ENCODE peak calls at places on chromosome 1, in seven cellular contexts. One of them, this sample, is unnamed. For H3K4me1, the result is how much of the 10 kb centered on the place peaks cover.

GRCh38 chr1:31750858-31751638 is 13.1 kb downstream of the ADGRB2 start:
- DNase-seq in psoas muscle: no peak
- DNase-seq in H9: no peak
- DNase-seq in pancreas: no peak
- DNase-seq in A673: no peak
- DNase-seq in cardiac muscle cell: no peak
- DNase-seq in heart right ventricle: no peak
- DNase-seq in this sample: no peak

GRCh38 chr1:87435484-87435883 is 106.8 kb downstream of the LMO4 start:
- DNase-seq in psoas muscle: no peak
- DNase-seq in H9: no peak
- DNase-seq in pancreas: no peak
- DNase-seq in A673: no peak
- DNase-seq in cardiac muscle cell: no peak
- DNase-seq in heart right ventricle: no peak
- DNase-seq in this sample: no peak

GRCh38 chr1:210262167-210262896 is 29.7 kb downstream of the SERTAD4 start:
- DNase-seq in psoas muscle: no peak
- DNase-seq in H9: no peak
- DNase-seq in pancreas: no peak
- DNase-seq in A673: no peak
- DNase-seq in cardiac muscle cell: no peak
- DNase-seq in heart right ventricle: peak
- DNase-seq in this sample: no peak

GRCh38 chr1:151964510-151964909 is 29.1 kb downstream of the S100A10 start:
- DNase-seq in psoas muscle: no peak
- DNase-seq in H9: no peak
- DNase-seq in pancreas: no peak
- DNase-seq in A673: no peak
- DNase-seq in cardiac muscle cell: no peak
- DNase-seq in heart right ventricle: no peak
- DNase-seq in this sample: no peak

GRCh38 chr1:55231745-55232144 is 16.6 kb upstream of the USP24 start:
- DNase-seq in psoas muscle: no peak
- DNase-seq in H9: no peak
- DNase-seq in pancreas: no peak
- DNase-seq in A673: no peak
- DNase-seq in cardiac muscle cell: no peak
- DNase-seq in heart right ventricle: no peak
- DNase-seq in this sample: no peak

GRCh38 chr1:30789388-30790255 is 32.0 kb upstream of the LAPTM5 start:
- DNase-seq in psoas muscle: no peak
- DNase-seq in H9: no peak
- DNase-seq in pancreas: no peak
- DNase-seq in A673: no peak
- DNase-seq in cardiac muscle cell: no peak
- DNase-seq in heart right ventricle: no peak
- DNase-seq in this sample: no peak

GRCh38 chr1:48938975-48939374 is 162.3 kb upstream of the BEND5 start:
- DNase-seq in psoas muscle: no peak
- DNase-seq in H9: no peak
- DNase-seq in pancreas: no peak
- DNase-seq in A673: no peak
- DNase-seq in cardiac muscle cell: no peak
- DNase-seq in heart right ventricle: no peak
- DNase-seq in this sample: no peak

GRCh38 chr1:67105508-67105907 is 29.3 kb downstream of the C1orf141 start:
- DNase-seq in psoas muscle: no peak
- DNase-seq in H9: no peak
- DNase-seq in pancreas: no peak
- DNase-seq in A673: no peak
- DNase-seq in cardiac muscle cell: no peak
- DNase-seq in heart right ventricle: no peak
- DNase-seq in this sample: no peak

GRCh38 chr1:155504207-155504606 is 58.4 kb downstream of the ASH1L start:
- DNase-seq in psoas muscle: no peak
- DNase-seq in H9: no peak
- DNase-seq in pancreas: no peak
- DNase-seq in A673: peak
- DNase-seq in cardiac muscle cell: peak
- DNase-seq in heart right ventricle: no peak
- DNase-seq in this sample: no peak

GRCh38 chr1:116711061-116711582 is 43.1 kb upstream of the CD2 start:
- DNase-seq in psoas muscle: no peak
- DNase-seq in H9: peak
- DNase-seq in pancreas: no peak
- DNase-seq in A673: no peak
- DNase-seq in cardiac muscle cell: peak
- DNase-seq in heart right ventricle: no peak
- DNase-seq in this sample: no peak

GRCh38 chr1:169795687-169796086 is 980 bp upstream of the METTL18 start:
- DNase-seq in psoas muscle: no peak
- DNase-seq in H9: no peak
- DNase-seq in pancreas: no peak
- DNase-seq in A673: peak
- DNase-seq in cardiac muscle cell: no peak
- DNase-seq in heart right ventricle: no peak
- DNase-seq in this sample: no peak

GRCh38 chr1:35860680-35861079 is 22.3 kb upstream of the AGO1 start:
- DNase-seq in psoas muscle: no peak
- DNase-seq in H9: no peak
- DNase-seq in pancreas: no peak
- DNase-seq in A673: no peak
- DNase-seq in cardiac muscle cell: no peak
- DNase-seq in heart right ventricle: no peak
- DNase-seq in this sample: no peak

GRCh38 chr1:4605158-4605557 is 49.3 kb upstream of the AJAP1 start:
- DNase-seq in psoas muscle: no peak
- DNase-seq in H9: no peak
- DNase-seq in pancreas: no peak
- DNase-seq in A673: no peak
- DNase-seq in cardiac muscle cell: no peak
- DNase-seq in heart right ventricle: no peak
- DNase-seq in this sample: no peak

GRCh38 chr1:44036409-44037111 is 5.3 kb upstream of the SLC6A9 start:
- DNase-seq in psoas muscle: peak
- DNase-seq in H9: peak
- DNase-seq in pancreas: peak
- DNase-seq in A673: peak
- DNase-seq in cardiac muscle cell: peak
- DNase-seq in heart right ventricle: peak
- DNase-seq in this sample: no peak

GRCh38 chr1:91699339-91699970 is 186.5 kb downstream of the TGFBR3 start:
- DNase-seq in psoas muscle: peak
- DNase-seq in H9: no peak
- DNase-seq in pancreas: peak
- DNase-seq in A673: no peak
- DNase-seq in cardiac muscle cell: peak
- DNase-seq in heart right ventricle: no peak
- DNase-seq in this sample: no peak

GRCh38 chr1:41668967-41669366 is 184.5 kb upstream of the EDN2 start:
- DNase-seq in psoas muscle: no peak
- DNase-seq in H9: no peak
- DNase-seq in pancreas: no peak
- DNase-seq in A673: no peak
- DNase-seq in cardiac muscle cell: no peak
- DNase-seq in heart right ventricle: no peak
- DNase-seq in this sample: no peak
- H3K4me1 ChIP-seq in psoas muscle: under half
- H3K4me1 ChIP-seq in H9: under half
- H3K4me1 ChIP-seq in pancreas: under half
- H3K4me1 ChIP-seq in A673: under half
- H3K4me1 ChIP-seq in cardiac muscle cell: under half
- H3K4me1 ChIP-seq in heart right ventricle: under half
- H3K4me1 ChIP-seq in this sample: half or more

DNA sequence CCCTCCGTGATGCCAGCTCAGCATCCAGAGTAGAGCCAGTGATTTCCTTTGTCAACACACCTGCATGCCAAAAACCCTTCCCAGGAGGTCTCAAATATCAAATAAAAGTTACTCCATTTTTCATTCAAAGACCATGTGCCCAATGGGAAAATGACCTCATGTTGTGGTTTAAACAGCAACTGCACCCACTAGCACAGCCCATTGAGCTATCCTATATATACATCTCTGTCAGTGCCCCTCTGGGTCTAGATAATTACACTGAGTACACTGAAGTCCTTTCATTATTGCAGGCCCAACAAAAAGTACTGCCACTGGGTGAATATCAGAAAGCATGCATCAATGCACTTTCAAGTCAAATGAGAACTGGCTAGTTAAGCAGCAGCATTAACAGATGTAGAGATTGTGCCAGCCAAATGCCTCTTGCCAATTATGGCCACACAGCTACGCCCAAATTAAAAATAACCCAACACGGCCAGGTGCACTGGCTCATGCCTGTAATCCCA is 117.7 kb downstream of the SLC45A1 start:
- DNase-seq in psoas muscle: no peak
- DNase-seq in H9: no peak
- DNase-seq in pancreas: no peak
- DNase-seq in A673: no peak
- DNase-seq in cardiac muscle cell: no peak
- DNase-seq in heart right ventricle: no peak
- DNase-seq in this sample: no peak
- H3K27ac ChIP-seq in psoas muscle: peak
- H3K27ac ChIP-seq in H9: no peak
- H3K27ac ChIP-seq in pancreas: no peak
- H3K27ac ChIP-seq in A673: no peak
- H3K27ac ChIP-seq in cardiac muscle cell: no peak
- H3K27ac ChIP-seq in heart right ventricle: no peak
- H3K27ac ChIP-seq in this sample: no peak

DNA sequence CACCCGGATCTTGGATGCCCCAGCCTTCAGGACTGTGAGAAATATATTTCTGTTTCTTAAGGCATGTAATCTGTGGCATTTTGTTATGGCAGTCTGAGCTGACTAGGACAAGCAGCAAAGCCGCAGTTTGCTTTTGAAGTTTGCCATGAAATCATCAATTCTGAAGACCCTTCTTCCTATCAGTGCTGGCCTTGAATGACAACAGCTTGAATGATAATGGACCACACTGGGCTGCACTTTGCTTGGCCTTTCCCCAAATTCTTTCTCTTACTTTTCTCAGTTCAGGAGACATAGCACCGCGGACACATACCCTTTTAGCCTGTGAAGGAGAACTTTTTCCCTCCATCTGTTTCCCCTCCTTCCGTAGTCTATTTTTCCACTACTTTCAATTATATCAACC is 42.7 kb downstream of the HLX start:
- DNase-seq in psoas muscle: no peak
- DNase-seq in H9: peak
- DNase-seq in pancreas: no peak
- DNase-seq in A673: no peak
- DNase-seq in cardiac muscle cell: no peak
- DNase-seq in heart right ventricle: no peak
- DNase-seq in this sample: no peak
- H3K4me1 ChIP-seq in psoas muscle: under half
- H3K4me1 ChIP-seq in H9: under half
- H3K4me1 ChIP-seq in pancreas: under half
- H3K4me1 ChIP-seq in A673: under half
- H3K4me1 ChIP-seq in cardiac muscle cell: under half
- H3K4me1 ChIP-seq in heart right ventricle: under half
- H3K4me1 ChIP-seq in this sample: under half

DNA sequence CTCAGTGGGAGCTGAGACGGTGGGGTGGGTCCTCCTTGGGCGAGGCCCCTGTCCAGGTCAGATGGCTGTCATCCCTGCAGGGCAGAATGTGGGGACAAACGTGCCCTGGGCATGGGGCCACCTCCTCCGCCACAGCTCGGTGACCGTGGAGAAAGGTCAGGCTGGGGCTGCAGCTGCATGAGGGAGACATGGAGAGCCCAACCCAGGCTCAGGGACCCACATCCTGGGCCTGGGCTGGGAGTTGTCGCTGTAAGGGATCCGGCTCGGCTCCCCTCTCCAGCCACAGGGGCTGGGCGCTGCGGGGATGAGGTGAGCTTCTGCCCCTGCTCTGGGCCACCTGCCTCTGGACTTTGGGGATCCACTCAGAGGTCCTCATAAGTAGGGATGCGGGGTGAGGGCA is 518 bp upstream of the PLCH2 start:
- DNase-seq in psoas muscle: no peak
- DNase-seq in H9: no peak
- DNase-seq in pancreas: no peak
- DNase-seq in A673: no peak
- DNase-seq in cardiac muscle cell: no peak
- DNase-seq in heart right ventricle: no peak
- DNase-seq in this sample: no peak
- H3K27ac ChIP-seq in psoas muscle: no peak
- H3K27ac ChIP-seq in H9: no peak
- H3K27ac ChIP-seq in pancreas: no peak
- H3K27ac ChIP-seq in A673: no peak
- H3K27ac ChIP-seq in cardiac muscle cell: no peak
- H3K27ac ChIP-seq in heart right ventricle: no peak
- H3K27ac ChIP-seq in this sample: no peak

GRCh38 chr1:23597635-23598388 is 38.5 kb upstream of the ID3 start:
- DNase-seq in psoas muscle: no peak
- DNase-seq in H9: no peak
- DNase-seq in pancreas: no peak
- DNase-seq in A673: peak
- DNase-seq in cardiac muscle cell: no peak
- DNase-seq in heart right ventricle: no peak
- DNase-seq in this sample: no peak
- H3K4me1 ChIP-seq in psoas muscle: under half
- H3K4me1 ChIP-seq in H9: under half
- H3K4me1 ChIP-seq in pancreas: under half
- H3K4me1 ChIP-seq in A673: under half
- H3K4me1 ChIP-seq in cardiac muscle cell: under half
- H3K4me1 ChIP-seq in heart right ventricle: under half
- H3K4me1 ChIP-seq in this sample: under half

GRCh38 chr1:192807221-192807967 is 1.4 kb upstream of the RGS2 start:
- DNase-seq in psoas muscle: no peak
- DNase-seq in H9: no peak
- DNase-seq in pancreas: no peak
- DNase-seq in A673: peak
- DNase-seq in cardiac muscle cell: no peak
- DNase-seq in heart right ventricle: no peak
- DNase-seq in this sample: no peak

GRCh38 chr1:192801451-192801850 is 7.4 kb upstream of the RGS2 start:
- DNase-seq in psoas muscle: no peak
- DNase-seq in H9: no peak
- DNase-seq in pancreas: no peak
- DNase-seq in A673: no peak
- DNase-seq in cardiac muscle cell: no peak
- DNase-seq in heart right ventricle: no peak
- DNase-seq in this sample: no peak

GRCh38 chr1:192802406-192802805 is 6.4 kb upstream of the RGS2 start:
- DNase-seq in psoas muscle: no peak
- DNase-seq in H9: no peak
- DNase-seq in pancreas: no peak
- DNase-seq in A673: no peak
- DNase-seq in cardiac muscle cell: no peak
- DNase-seq in heart right ventricle: no peak
- DNase-seq in this sample: no peak

GRCh38 chr1:192805832-192806323 is 3.0 kb upstream of the RGS2 start:
- DNase-seq in psoas muscle: no peak
- DNase-seq in H9: no peak
- DNase-seq in pancreas: no peak
- DNase-seq in A673: peak
- DNase-seq in cardiac muscle cell: no peak
- DNase-seq in heart right ventricle: no peak
- DNase-seq in this sample: no peak

DNA sequence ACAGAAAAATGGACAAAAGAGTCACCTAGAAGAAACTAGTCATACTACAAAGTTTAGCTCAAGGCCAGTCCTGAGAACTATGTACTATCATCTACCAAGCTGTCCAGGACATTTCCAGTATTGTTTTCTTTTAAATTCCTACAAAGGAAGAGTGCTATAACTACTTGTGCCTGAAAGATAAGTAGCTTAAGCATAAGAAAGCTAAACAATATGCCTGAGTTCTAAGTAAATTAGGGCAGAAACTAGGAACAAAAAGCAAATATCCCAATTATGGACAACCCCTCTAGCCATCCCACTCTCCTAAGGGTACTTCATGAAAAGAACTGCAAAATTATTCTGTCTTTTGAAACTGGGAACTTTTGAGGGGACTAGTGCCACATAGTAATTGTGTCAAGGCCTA is 5.3 kb upstream of the RGS2 start:
- DNase-seq in psoas muscle: no peak
- DNase-seq in H9: no peak
- DNase-seq in pancreas: no peak
- DNase-seq in A673: no peak
- DNase-seq in cardiac muscle cell: no peak
- DNase-seq in heart right ventricle: no peak
- DNase-seq in this sample: no peak
- H3K27ac ChIP-seq in psoas muscle: no peak
- H3K27ac ChIP-seq in H9: no peak
- H3K27ac ChIP-seq in pancreas: no peak
- H3K27ac ChIP-seq in A673: no peak
- H3K27ac ChIP-seq in cardiac muscle cell: no peak
- H3K27ac ChIP-seq in heart right ventricle: no peak
- H3K27ac ChIP-seq in this sample: no peak